ENCODE peak calls at places on chromosomes 3 and 15, in six cellular contexts. A is NB4, P is fibroblast of the aortic adventitia, C is left ventricle myocardium inferior, W is PC-9, R is transverse colon. I is an unnamed sample.

GRCh38 chr3:113783463-113783862 is 36.6 kb downstream of the ATP6V1A start:
- DNase-seq in A (peak), P (peak), C (no peak), W (peak), R (no peak), I (no peak)

GRCh38 chr3:64184621-64185020 is 40.6 kb downstream of the PRICKLE2 start:
- DNase-seq in A (no peak), P (peak), C (no peak), W (no peak), R (no peak), I (no peak)

GRCh38 chr3:186035277-186035676 is 73.6 kb downstream of the ETV5 start:
- DNase-seq in A (peak), P (peak), C (no peak), W (no peak), R (no peak), I (no peak)

GRCh38 chr15:71596672-71597071 is 213.7 kb upstream of the NR2E3 start:
- DNase-seq in A (no peak), P (peak), C (peak), W (peak), R (peak), I (peak)

GRCh38 chr3:187227658-187228258 is 30.5 kb downstream of the RTP1 start:
- DNase-seq in A (no peak), P (peak), C (no peak), W (peak), R (no peak), I (no peak)

GRCh38 chr3:105214575-105214974 is 152.1 kb upstream of the ALCAM start:
- DNase-seq in A (no peak), P (no peak), C (no peak), W (no peak), R (no peak), I (no peak)

GRCh38 chr3:33440328-33440577 is at the start of gene UBP1:
- DNase-seq in A (no peak), P (no peak), C (peak), W (peak), R (peak), I (peak)

GRCh38 chr15:92324036-92324963 is 69.4 kb upstream of the ST8SIA2 start:
- DNase-seq in A (no peak), P (no peak), C (peak), W (no peak), R (no peak), I (no peak)

GRCh38 chr15:45376300-45376928 is 1.9 kb downstream of the GATM start:
- DNase-seq in A (no peak), P (no peak), C (no peak), W (no peak), R (no peak), I (no peak)

GRCh38 chr3:122824465-122825379 is 29.9 kb downstream of the SLC49A4 start:
- DNase-seq in A (no peak), P (no peak), C (no peak), W (no peak), R (no peak), I (no peak)

GRCh38 chr3:141388823-141389617 is 20.7 kb downstream of the ZBTB38 start:
- DNase-seq in A (no peak), P (peak), C (no peak), W (no peak), R (no peak), I (no peak)
- H3K4me3 ChIP-seq in A (no peak), P (peak), C (no peak), W (no peak), R (no peak), I (no peak)

GRCh38 chr3:129226374-129226773 is 23.0 kb upstream of the COPG1 start:
- DNase-seq in A (no peak), P (peak), C (peak), W (peak), R (peak), I (no peak)

GRCh38 chr3:129230311-129231019 is 18.9 kb upstream of the COPG1 start:
- DNase-seq in A (peak), P (peak), C (no peak), W (peak), R (no peak), I (no peak)

GRCh38 chr3:129228891-129229585 is 20.4 kb upstream of the COPG1 start:
- DNase-seq in A (peak), P (peak), C (peak), W (peak), R (no peak), I (no peak)

GRCh38 chr3:129224984-129225393 is 24.4 kb upstream of the COPG1 start:
- DNase-seq in A (peak), P (peak), C (peak), W (peak), R (peak), I (no peak)
- H3K4me3 ChIP-seq in A (peak), P (peak), C (peak), W (peak), R (no peak), I (no peak)

GRCh38 chr3:46893763-46894162 is 16.2 kb downstream of the PTH1R start:
- DNase-seq in A (no peak), P (no peak), C (peak), W (no peak), R (no peak), I (no peak)
- H3K4me3 ChIP-seq in A (no peak), P (no peak), C (no peak), W (no peak), R (no peak), I (no peak)

DNA sequence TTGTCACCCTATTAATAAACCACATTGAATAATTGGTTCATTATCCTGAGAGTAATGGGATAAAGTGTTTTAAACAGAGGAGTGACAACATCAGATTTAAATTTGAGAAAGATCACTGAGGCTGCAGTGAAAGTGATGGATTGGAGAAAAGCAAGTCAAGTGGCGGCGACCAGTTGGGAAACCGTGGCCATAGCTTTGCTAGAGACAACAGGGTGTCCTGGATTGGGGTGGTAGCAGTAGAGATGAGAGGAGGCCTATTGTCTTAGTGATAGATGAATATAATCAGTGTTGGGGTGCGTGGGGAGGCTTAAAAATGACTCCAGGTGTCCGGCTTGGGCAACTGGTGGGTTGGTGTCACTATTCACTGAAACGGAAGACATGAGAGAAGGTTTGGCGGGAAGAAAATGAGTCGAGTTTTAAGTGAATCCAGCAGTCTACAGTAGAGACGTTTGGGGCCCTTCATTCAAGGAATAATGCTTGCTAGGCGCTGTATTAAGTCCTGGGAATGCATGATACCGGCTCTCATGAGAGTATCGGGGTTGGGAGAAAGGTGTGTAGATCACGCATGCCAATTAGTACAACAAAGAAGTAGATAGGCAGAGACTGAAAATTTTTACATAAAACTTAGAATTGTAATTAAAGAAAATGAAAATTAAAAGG is 824 bp downstream of the NEK4 start:
- DNase-seq in A (peak), P (peak), C (no peak), W (no peak), R (no peak), I (peak)
- H3K4me3 ChIP-seq in A (peak), P (peak), C (peak), W (peak), R (peak), I (peak)